ENCODE peak calls at places on chromosome 4, in four cellular contexts. K, M, N and A are unnamed samples.

GRCh38 chr4:161320377-161320776 is 843.4 kb downstream of the FSTL5 start:
- DNase-seq in K (peak), N (no peak), M (peak), A (no peak)

GRCh38 chr4:104906274-104906673 is 240.4 kb upstream of the TET2 start:
- DNase-seq in N (no peak), K (no peak), M (no peak), A (no peak)

GRCh38 chr4:3389186-3389878 is 52.4 kb upstream of the HGFAC start:
- DNase-seq in K (no peak), N (peak), M (no peak), A (peak)

GRCh38 chr4:114263233-114263632 is 283.8 kb upstream of the ARSJ start:
- DNase-seq in N (no peak), K (peak), M (no peak), A (no peak)

GRCh38 chr4:95417531-95417930 is 131.2 kb downstream of the UNC5C start:
- DNase-seq in M (no peak), K (no peak), N (no peak), A (no peak)

GRCh38 chr4:1989533-1990347 is 19.0 kb downstream of the NELFA start:
- DNase-seq in M (no peak), K (no peak), N (no peak), A (no peak)

GRCh38 chr4:92189146-92189545 is 114.6 kb upstream of the GRID2 start:
- DNase-seq in M (no peak), K (no peak), N (no peak), A (no peak)

GRCh38 chr4:57109530-57109846 is 697 bp downstream of the IGFBP7 start:
- DNase-seq in N (no peak), K (no peak), M (no peak), A (no peak)

GRCh38 chr4:169283114-169283509 is 12.4 kb upstream of the SH3RF1 start:
- DNase-seq in M (no peak), N (no peak), K (no peak), A (no peak)

GRCh38 chr4:38306482-38307071 is 346.4 kb downstream of the PTTG2 start:
- DNase-seq in M (no peak), K (no peak), N (no peak), A (no peak)

GRCh38 chr4:146095867-146096266 is 79.7 kb upstream of the LSM6 start:
- DNase-seq in M (no peak), N (no peak), K (no peak), A (no peak)

GRCh38 chr4:41661447-41662076 is 87.0 kb downstream of the PHOX2B start:
- DNase-seq in K (peak), M (peak), N (no peak), A (no peak)

GRCh38 chr4:74055498-74055897 is 17.0 kb upstream of the CXCL3 start:
- DNase-seq in N (no peak), K (no peak), M (no peak), A (no peak)
- H3K27ac ChIP-seq in N (no peak), K (no peak), M (no peak), A (no peak)

GRCh38 chr4:52862605-52863236 is 604 bp downstream of the RASL11B start:
- DNase-seq in N (no peak), M (peak), K (peak), A (no peak)
- H3K27ac ChIP-seq in N (peak), M (peak), K (no peak), A (no peak)

GRCh38 chr4:20041838-20042237 is 209.9 kb upstream of the SLIT2 start:
- DNase-seq in K (no peak), M (no peak), N (no peak), A (no peak)
- H3K27ac ChIP-seq in K (peak), M (no peak), N (no peak), A (no peak)

GRCh38 chr4:176708771-176709311 is 83.9 kb downstream of the VEGFC start:
- DNase-seq in N (no peak), M (no peak), K (peak), A (no peak)
- H3K27ac ChIP-seq in N (no peak), M (no peak), K (peak), A (no peak)

GRCh38 chr4:40253906-40254305 is 57.1 kb downstream of the RHOH start:
- DNase-seq in K (no peak), N (no peak), M (no peak), A (no peak)

GRCh38 chr4:40254961-40255721 is 58.3 kb downstream of the RHOH start:
- DNase-seq in N (no peak), M (no peak), K (peak), A (no peak)

GRCh38 chr4:40258624-40259023 is 61.8 kb downstream of the RHOH start:
- DNase-seq in K (no peak), M (no peak), N (no peak), A (no peak)

GRCh38 chr4:40256329-40256728 is 59.5 kb downstream of the RHOH start:
- DNase-seq in K (no peak), M (no peak), N (no peak), A (no peak)

DNA sequence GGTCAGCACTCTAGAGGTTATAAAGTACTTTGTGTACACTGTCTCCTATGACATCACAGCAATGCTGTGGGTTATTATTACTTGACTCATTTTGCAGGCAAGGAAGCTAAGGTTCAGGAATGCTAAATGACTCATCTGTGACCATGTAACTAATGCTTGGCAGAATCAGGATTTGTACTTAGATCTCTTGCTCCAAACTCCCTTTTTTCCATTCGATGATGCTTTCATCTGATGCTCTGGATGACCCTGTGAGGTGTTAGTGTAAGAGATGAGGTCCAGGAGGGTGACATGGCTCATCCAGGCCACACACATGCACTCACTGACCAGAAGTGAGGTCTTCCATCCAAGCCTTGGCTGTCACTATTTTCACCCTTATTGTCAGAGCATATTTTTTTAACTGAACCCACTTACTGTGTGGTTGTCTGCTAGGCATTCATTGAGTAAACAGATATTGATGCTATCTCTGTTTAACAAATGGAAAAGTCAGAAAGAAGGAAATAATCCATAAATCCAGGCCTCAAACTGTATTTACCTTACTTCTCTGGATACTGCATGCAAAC is 59.0 kb downstream of the RHOH start:
- DNase-seq in K (peak), N (no peak), M (no peak), A (no peak)
- H3K27ac ChIP-seq in K (peak), N (no peak), M (no peak), A (no peak)

DNA sequence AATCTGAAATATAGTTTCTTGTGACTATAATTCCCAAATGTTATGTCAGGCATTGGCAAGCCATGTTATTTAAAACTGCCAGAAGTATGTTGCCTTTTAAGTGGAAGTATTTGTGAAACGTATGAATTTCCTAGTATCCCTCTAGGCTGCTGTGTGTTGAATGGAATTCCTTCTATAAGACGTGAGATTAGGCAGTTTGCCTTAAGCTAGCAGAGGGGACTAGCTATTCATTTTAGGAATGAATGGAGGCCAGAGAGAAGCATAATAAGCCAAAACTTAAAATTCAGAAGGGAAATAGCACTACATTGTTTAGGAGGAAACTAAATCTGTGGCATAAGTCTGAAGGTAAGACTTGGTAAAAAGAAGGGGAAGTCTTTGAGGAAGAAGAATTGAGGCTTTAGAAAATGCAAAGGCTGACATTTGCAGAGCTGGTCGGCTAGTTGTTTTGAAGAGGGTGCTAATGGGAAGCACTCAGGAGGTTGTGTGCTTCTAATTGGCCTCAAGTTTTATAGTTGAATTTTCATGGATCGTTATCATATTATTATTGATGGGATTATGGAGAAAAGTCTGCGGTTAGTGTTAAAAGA is 57.1 kb downstream of the TMEM131L start:
- DNase-seq in M (peak), N (no peak), K (no peak), A (no peak)
- H3K27ac ChIP-seq in M (no peak), N (peak), K (no peak), A (no peak)

DNA sequence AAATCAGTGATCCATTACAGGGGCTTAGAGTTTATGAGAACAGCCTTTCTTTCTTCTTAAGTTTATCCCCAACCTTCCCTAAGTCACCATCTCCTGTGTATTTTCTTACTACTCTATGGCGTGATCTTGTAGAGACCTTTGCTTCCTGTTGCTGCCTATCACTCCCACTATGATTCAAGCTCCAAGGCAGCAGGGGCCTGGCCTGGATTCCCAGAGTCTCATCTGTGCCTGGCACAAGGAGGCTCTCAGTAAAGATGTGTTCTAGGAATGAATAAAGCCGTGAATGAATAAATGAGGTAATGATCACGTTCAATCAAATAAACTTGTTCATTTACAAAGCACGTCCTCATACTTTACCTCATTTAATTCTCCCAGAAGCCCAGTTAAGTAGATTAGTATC is 45.4 kb downstream of the CC2D2A start:
- DNase-seq in N (no peak), M (no peak), K (peak), A (no peak)
- H3K27ac ChIP-seq in N (no peak), M (no peak), K (no peak), A (no peak)

GRCh38 chr4:68878048-68878447 is 62.3 kb downstream of the UGT2B10 start:
- DNase-seq in K (no peak), N (no peak), M (no peak), A (no peak)

GRCh38 chr4:68885545-68885944 is 66.1 kb downstream of the UGT2A3 start:
- DNase-seq in N (no peak), K (no peak), M (no peak), A (no peak)

DNA sequence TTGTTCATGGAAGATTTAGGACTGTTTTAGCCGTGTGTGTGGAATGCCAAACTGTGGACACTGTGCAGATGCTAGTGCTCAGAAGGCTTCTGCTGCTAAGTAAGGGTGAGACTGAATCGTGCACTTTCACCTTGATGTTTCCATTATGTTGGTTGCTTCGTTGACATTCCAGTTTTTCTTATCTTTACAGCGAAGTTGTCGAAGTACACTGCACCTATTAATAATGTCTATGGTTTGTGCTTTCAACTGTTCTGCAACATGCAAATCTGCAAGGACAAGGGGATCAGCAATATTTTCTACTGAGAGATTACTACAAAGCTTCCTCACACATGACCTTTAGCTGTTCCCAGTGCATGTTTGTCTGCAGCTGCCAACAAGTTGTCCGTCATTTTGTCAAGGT is 67.7 kb downstream of the UGT2A3 start:
- DNase-seq in M (no peak), K (no peak), N (no peak), A (no peak)
- H3K27ac ChIP-seq in M (no peak), K (no peak), N (no peak), A (no peak)

DNA sequence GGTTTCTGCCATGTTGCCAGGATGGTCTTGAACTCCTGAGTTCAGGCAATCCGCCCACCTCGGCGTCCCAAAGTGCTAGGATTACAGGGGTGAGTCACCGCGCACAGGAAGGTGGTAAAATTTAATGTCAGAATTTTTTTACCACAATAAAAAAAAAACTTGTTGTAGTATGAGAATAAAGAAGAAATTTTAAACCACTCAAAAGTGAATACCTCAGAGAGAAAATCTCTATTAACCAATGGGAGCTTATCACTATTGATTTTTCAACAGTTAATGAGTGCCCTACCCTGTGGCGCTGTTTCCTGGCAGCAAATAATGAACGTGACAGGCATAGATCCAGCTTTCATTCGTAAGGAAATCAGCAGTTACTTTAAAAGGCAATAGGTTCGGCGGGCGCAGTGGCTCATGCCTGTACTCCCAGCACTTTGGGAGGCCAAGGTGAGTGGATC is 32.7 kb upstream of the SLC25A4 start:
- DNase-seq in M (no peak), K (no peak), N (no peak), A (no peak)
- H3K27ac ChIP-seq in M (peak), K (no peak), N (no peak), A (no peak)